ENCODE peak calls at places on chromosomes 6 and 20, in six cellular contexts. F is stimulated activated CD8-positive, alpha-beta memory T cell treated with anti-CD3 and anti-CD28 coated beads, Interleukin-4, amount 100 ng/mL, for 4 hours; U is NCI-H1417; T is iPS DF 6.9; W is HFFc6; G is activated T-cell treated with anti-CD3 and anti-CD28 coated beads for 1 hour. D is an unnamed sample.

GRCh38 chr6:45422541-45423110 is 44.9 kb upstream of the SUPT3H start:
- DNase-seq in W (peak; percentile 55), T (no peak), G (peak; percentile 39), U (peak; percentile 62), F (no peak), D (peak; percentile 41)

GRCh38 chr6:47168176-47168575 is 126.0 kb upstream of the ADGRF1 start:
- DNase-seq in F (no peak), T (no peak), G (no peak), W (peak; percentile 99), U (peak; percentile 78), D (no peak)

GRCh38 chr20:59657459-59658046 is 53.2 kb downstream of the PHACTR3 start:
- DNase-seq in G (no peak), U (no peak), F (no peak), T (no peak), W (no peak), D (no peak)

GRCh38 chr6:160128125-160128683 is 6.6 kb downstream of the SLC22A1 start:
- DNase-seq in U (no peak), G (no peak), W (no peak), T (no peak), F (no peak), D (no peak)

GRCh38 chr6:157251565-157252247 is 71.6 kb downstream of the TMEM242 start:
- DNase-seq in T (no peak), F (no peak), W (no peak), G (no peak), U (no peak), D (no peak)

GRCh38 chr6:45486739-45487138 is 109.0 kb upstream of the SUPT3H start:
- DNase-seq in T (no peak), G (no peak), W (no peak), U (no peak), F (no peak), D (no peak)

GRCh38 chr6:148972481-148972880 is 225.7 kb downstream of the UST start:
- DNase-seq in U (peak; percentile 96), G (peak; percentile 20), W (no peak), F (peak; percentile 6), T (peak; percentile 86), D (peak; percentile 25)

GRCh38 chr6:50087231-50087954 is 37.7 kb upstream of the DEFB112 start:
- DNase-seq in U (no peak), W (no peak), T (no peak), G (no peak), F (no peak), D (no peak)

GRCh38 chr20:49245921-49246740 is 26.9 kb downstream of the DDX27 start:
- DNase-seq in G (no peak), U (peak; percentile 64), T (no peak), W (peak; percentile 63), F (no peak), D (no peak)

GRCh38 chr6:32684246-32684645 is 17.8 kb upstream of the HLA-DQB1 start:
- DNase-seq in U (no peak), F (no peak), W (no peak), T (no peak), G (no peak), D (no peak)

GRCh38 chr20:54208492-54209044 is 681 bp downstream of the PFDN4 start:
- DNase-seq in U (peak; percentile 79), F (no peak), G (no peak), W (peak; percentile 52), T (no peak), D (no peak)

GRCh38 chr6:63783096-63783495 is 147.5 kb downstream of the PHF3 start:
- DNase-seq in F (no peak), U (peak; percentile 42), T (no peak), W (no peak), G (no peak), D (no peak)

GRCh38 chr6:157139054-157139708 is 184.1 kb downstream of the TMEM242 start:
- DNase-seq in W (no peak), U (peak; percentile 18), F (no peak), T (no peak), G (no peak), D (no peak)

GRCh38 chr20:46049190-46049589 is 20.2 kb downstream of the SLC12A5 start:
- DNase-seq in U (no peak), F (no peak), G (no peak), W (no peak), T (no peak), D (no peak)

GRCh38 chr20:50395258-50395729 is 114.9 kb upstream of the PTPN1 start:
- DNase-seq in W (peak; percentile 42), U (no peak), F (no peak), T (no peak), G (no peak), D (no peak)

GRCh38 chr20:47440857-47441773 is 60.6 kb upstream of the NCOA3 start:
- DNase-seq in T (no peak), U (no peak), G (no peak), F (no peak), W (peak; percentile 6), D (no peak)